ENCODE peak calls at places on chromosomes 1 and 21, in seven cellular contexts. One of them, this sample, is unnamed. For H3K4me1, the result is how much of the 10 kb centered on the place peaks cover.

GRCh38 chr1:170494369-170494768 is 37.6 kb upstream of the GORAB start:
- DNase-seq in heart left ventricle: peak
- DNase-seq in neural progenitor cell: no peak
- DNase-seq in colonic mucosa: peak
- DNase-seq in body of pancreas: peak
- DNase-seq in adrenal gland: peak
- DNase-seq in SJSA1: no peak
- DNase-seq in this sample: peak

GRCh38 chr21:22791986-22792560 is 1793.9 kb downstream of the NCAM2 start:
- DNase-seq in heart left ventricle: no peak
- DNase-seq in neural progenitor cell: peak
- DNase-seq in colonic mucosa: peak
- DNase-seq in body of pancreas: peak
- DNase-seq in adrenal gland: peak
- DNase-seq in SJSA1: no peak
- DNase-seq in this sample: peak

GRCh38 chr21:15134711-15135110 is 69.9 kb upstream of the NRIP1 start:
- DNase-seq in heart left ventricle: no peak
- DNase-seq in neural progenitor cell: no peak
- DNase-seq in colonic mucosa: peak
- DNase-seq in body of pancreas: peak
- DNase-seq in adrenal gland: no peak
- DNase-seq in SJSA1: no peak
- DNase-seq in this sample: no peak

GRCh38 chr1:115237507-115237906 is 100.5 kb downstream of the NGF start:
- DNase-seq in heart left ventricle: no peak
- DNase-seq in neural progenitor cell: no peak
- DNase-seq in colonic mucosa: no peak
- DNase-seq in body of pancreas: no peak
- DNase-seq in adrenal gland: no peak
- DNase-seq in SJSA1: no peak
- DNase-seq in this sample: no peak

GRCh38 chr1:5707566-5708178 is 284.6 kb downstream of the NPHP4 start:
- DNase-seq in heart left ventricle: no peak
- DNase-seq in neural progenitor cell: peak
- DNase-seq in colonic mucosa: no peak
- DNase-seq in body of pancreas: no peak
- DNase-seq in adrenal gland: no peak
- DNase-seq in SJSA1: no peak
- DNase-seq in this sample: no peak

GRCh38 chr21:46124926-46125845 is 27.3 kb downstream of the COL6A2 start:
- DNase-seq in heart left ventricle: peak
- DNase-seq in neural progenitor cell: no peak
- DNase-seq in colonic mucosa: no peak
- DNase-seq in body of pancreas: peak
- DNase-seq in adrenal gland: peak
- DNase-seq in SJSA1: peak
- DNase-seq in this sample: peak

GRCh38 chr1:24917327-24918074 is 12.6 kb downstream of the RUNX3 start:
- DNase-seq in heart left ventricle: no peak
- DNase-seq in neural progenitor cell: no peak
- DNase-seq in colonic mucosa: no peak
- DNase-seq in body of pancreas: no peak
- DNase-seq in adrenal gland: no peak
- DNase-seq in SJSA1: no peak
- DNase-seq in this sample: no peak

GRCh38 chr1:2046225-2046917 is 3.8 kb upstream of the PRKCZ start:
- DNase-seq in heart left ventricle: peak
- DNase-seq in neural progenitor cell: peak
- DNase-seq in colonic mucosa: peak
- DNase-seq in body of pancreas: peak
- DNase-seq in adrenal gland: peak
- DNase-seq in SJSA1: no peak
- DNase-seq in this sample: peak

GRCh38 chr1:162740755-162741154 is 49.7 kb upstream of the HSD17B7 start:
- DNase-seq in heart left ventricle: no peak
- DNase-seq in neural progenitor cell: no peak
- DNase-seq in colonic mucosa: peak
- DNase-seq in body of pancreas: no peak
- DNase-seq in adrenal gland: peak
- DNase-seq in SJSA1: no peak
- DNase-seq in this sample: no peak

GRCh38 chr1:50108497-50109073 is at the start of gene ELAVL4:
- DNase-seq in heart left ventricle: no peak
- DNase-seq in neural progenitor cell: no peak
- DNase-seq in colonic mucosa: no peak
- DNase-seq in body of pancreas: peak
- DNase-seq in adrenal gland: no peak
- DNase-seq in SJSA1: no peak
- DNase-seq in this sample: no peak

GRCh38 chr1:55448261-55448660 is 233.1 kb upstream of the USP24 start:
- DNase-seq in heart left ventricle: no peak
- DNase-seq in neural progenitor cell: no peak
- DNase-seq in colonic mucosa: no peak
- DNase-seq in body of pancreas: no peak
- DNase-seq in adrenal gland: no peak
- DNase-seq in SJSA1: no peak
- DNase-seq in this sample: no peak

GRCh38 chr1:151326619-151327222 is 495 bp downstream of the PI4KB start:
- DNase-seq in heart left ventricle: peak
- DNase-seq in neural progenitor cell: no peak
- DNase-seq in colonic mucosa: peak
- DNase-seq in body of pancreas: peak
- DNase-seq in adrenal gland: peak
- DNase-seq in SJSA1: peak
- DNase-seq in this sample: peak

GRCh38 chr1:93816970-93817738 is 61.9 kb downstream of the DNTTIP2 start:
- DNase-seq in heart left ventricle: no peak
- DNase-seq in neural progenitor cell: no peak
- DNase-seq in colonic mucosa: no peak
- DNase-seq in body of pancreas: no peak
- DNase-seq in adrenal gland: no peak
- DNase-seq in SJSA1: no peak
- DNase-seq in this sample: no peak

GRCh38 chr1:24769656-24770651 is 24.7 kb downstream of the CLIC4 start:
- DNase-seq in heart left ventricle: no peak
- DNase-seq in neural progenitor cell: no peak
- DNase-seq in colonic mucosa: no peak
- DNase-seq in body of pancreas: no peak
- DNase-seq in adrenal gland: no peak
- DNase-seq in SJSA1: no peak
- DNase-seq in this sample: no peak

GRCh38 chr1:110049801-110050601 is 15.6 kb downstream of the STRIP1 start:
- DNase-seq in heart left ventricle: no peak
- DNase-seq in neural progenitor cell: no peak
- DNase-seq in colonic mucosa: no peak
- DNase-seq in body of pancreas: no peak
- DNase-seq in adrenal gland: no peak
- DNase-seq in SJSA1: no peak
- DNase-seq in this sample: no peak

GRCh38 chr1:11114966-11115365 is 15.3 kb upstream of the EXOSC10 start:
- DNase-seq in heart left ventricle: no peak
- DNase-seq in neural progenitor cell: no peak
- DNase-seq in colonic mucosa: no peak
- DNase-seq in body of pancreas: no peak
- DNase-seq in adrenal gland: no peak
- DNase-seq in SJSA1: no peak
- DNase-seq in this sample: no peak

GRCh38 chr1:156964431-156964830 is 44.0 kb downstream of the LRRC71 start:
- DNase-seq in heart left ventricle: no peak
- DNase-seq in neural progenitor cell: no peak
- DNase-seq in colonic mucosa: no peak
- DNase-seq in body of pancreas: no peak
- DNase-seq in adrenal gland: no peak
- DNase-seq in SJSA1: no peak
- DNase-seq in this sample: no peak

GRCh38 chr21:31128234-31128633 is 90.0 kb upstream of the KRTAP19-8 start:
- DNase-seq in heart left ventricle: no peak
- DNase-seq in neural progenitor cell: no peak
- DNase-seq in colonic mucosa: no peak
- DNase-seq in body of pancreas: no peak
- DNase-seq in adrenal gland: no peak
- DNase-seq in SJSA1: no peak
- DNase-seq in this sample: no peak

GRCh38 chr1:62142550-62142949 is 52.1 kb upstream of the L1TD1 start:
- DNase-seq in heart left ventricle: peak
- DNase-seq in neural progenitor cell: peak
- DNase-seq in colonic mucosa: no peak
- DNase-seq in body of pancreas: no peak
- DNase-seq in adrenal gland: no peak
- DNase-seq in SJSA1: peak
- DNase-seq in this sample: no peak

GRCh38 chr1:199029401-199029800 is 390.6 kb downstream of the PTPRC start:
- DNase-seq in heart left ventricle: no peak
- DNase-seq in neural progenitor cell: no peak
- DNase-seq in colonic mucosa: no peak
- DNase-seq in body of pancreas: no peak
- DNase-seq in adrenal gland: no peak
- DNase-seq in SJSA1: no peak
- DNase-seq in this sample: no peak

GRCh38 chr1:182668633-182669032 is 15.8 kb downstream of the RGS8 start:
- DNase-seq in heart left ventricle: no peak
- DNase-seq in neural progenitor cell: no peak
- DNase-seq in colonic mucosa: no peak
- DNase-seq in body of pancreas: no peak
- DNase-seq in adrenal gland: no peak
- DNase-seq in SJSA1: no peak
- DNase-seq in this sample: no peak

GRCh38 chr1:201883786-201884185 is 4.9 kb upstream of the SHISA4 start:
- DNase-seq in heart left ventricle: peak
- DNase-seq in neural progenitor cell: no peak
- DNase-seq in colonic mucosa: no peak
- DNase-seq in body of pancreas: peak
- DNase-seq in adrenal gland: peak
- DNase-seq in SJSA1: no peak
- DNase-seq in this sample: peak

GRCh38 chr1:4615501-4615900 is 38.9 kb upstream of the AJAP1 start:
- DNase-seq in heart left ventricle: no peak
- DNase-seq in neural progenitor cell: no peak
- DNase-seq in colonic mucosa: no peak
- DNase-seq in body of pancreas: no peak
- DNase-seq in adrenal gland: no peak
- DNase-seq in SJSA1: no peak
- DNase-seq in this sample: no peak

GRCh38 chr1:100721502-100722205 is 2.1 kb downstream of the VCAM1 start:
- DNase-seq in heart left ventricle: peak
- DNase-seq in neural progenitor cell: no peak
- DNase-seq in colonic mucosa: peak
- DNase-seq in body of pancreas: no peak
- DNase-seq in adrenal gland: peak
- DNase-seq in SJSA1: peak
- DNase-seq in this sample: peak

GRCh38 chr1:100719490-100719889 is at the start of gene VCAM1:
- DNase-seq in heart left ventricle: no peak
- DNase-seq in neural progenitor cell: peak
- DNase-seq in colonic mucosa: no peak
- DNase-seq in body of pancreas: no peak
- DNase-seq in adrenal gland: peak
- DNase-seq in SJSA1: no peak
- DNase-seq in this sample: peak

GRCh38 chr1:100720751-100721150 is 1.2 kb downstream of the VCAM1 start:
- DNase-seq in heart left ventricle: no peak
- DNase-seq in neural progenitor cell: no peak
- DNase-seq in colonic mucosa: no peak
- DNase-seq in body of pancreas: no peak
- DNase-seq in adrenal gland: no peak
- DNase-seq in SJSA1: no peak
- DNase-seq in this sample: no peak

GRCh38 chr1:100722211-100722610 is 2.7 kb downstream of the VCAM1 start:
- DNase-seq in heart left ventricle: no peak
- DNase-seq in neural progenitor cell: no peak
- DNase-seq in colonic mucosa: no peak
- DNase-seq in body of pancreas: no peak
- DNase-seq in adrenal gland: no peak
- DNase-seq in SJSA1: no peak
- DNase-seq in this sample: no peak

GRCh38 chr1:100724281-100724680 is 4.7 kb downstream of the VCAM1 start:
- DNase-seq in heart left ventricle: no peak
- DNase-seq in neural progenitor cell: no peak
- DNase-seq in colonic mucosa: no peak
- DNase-seq in body of pancreas: no peak
- DNase-seq in adrenal gland: no peak
- DNase-seq in SJSA1: no peak
- DNase-seq in this sample: no peak
- H3K4me3 ChIP-seq in heart left ventricle: no peak
- H3K4me3 ChIP-seq in neural progenitor cell: no peak
- H3K4me3 ChIP-seq in colonic mucosa: no peak
- H3K4me3 ChIP-seq in body of pancreas: no peak
- H3K4me3 ChIP-seq in adrenal gland: no peak
- H3K4me3 ChIP-seq in SJSA1: no peak
- H3K4me3 ChIP-seq in this sample: no peak

GRCh38 chr21:37407719-37408455 is 41.3 kb downstream of the DYRK1A start:
- DNase-seq in heart left ventricle: no peak
- DNase-seq in neural progenitor cell: no peak
- DNase-seq in colonic mucosa: no peak
- DNase-seq in body of pancreas: no peak
- DNase-seq in adrenal gland: no peak
- DNase-seq in SJSA1: no peak
- DNase-seq in this sample: no peak
- H3K4me1 ChIP-seq in heart left ventricle: half or more
- H3K4me1 ChIP-seq in neural progenitor cell: under half
- H3K4me1 ChIP-seq in colonic mucosa: under half
- H3K4me1 ChIP-seq in body of pancreas: half or more
- H3K4me1 ChIP-seq in adrenal gland: half or more
- H3K4me1 ChIP-seq in SJSA1: under half
- H3K4me1 ChIP-seq in this sample: under half

DNA sequence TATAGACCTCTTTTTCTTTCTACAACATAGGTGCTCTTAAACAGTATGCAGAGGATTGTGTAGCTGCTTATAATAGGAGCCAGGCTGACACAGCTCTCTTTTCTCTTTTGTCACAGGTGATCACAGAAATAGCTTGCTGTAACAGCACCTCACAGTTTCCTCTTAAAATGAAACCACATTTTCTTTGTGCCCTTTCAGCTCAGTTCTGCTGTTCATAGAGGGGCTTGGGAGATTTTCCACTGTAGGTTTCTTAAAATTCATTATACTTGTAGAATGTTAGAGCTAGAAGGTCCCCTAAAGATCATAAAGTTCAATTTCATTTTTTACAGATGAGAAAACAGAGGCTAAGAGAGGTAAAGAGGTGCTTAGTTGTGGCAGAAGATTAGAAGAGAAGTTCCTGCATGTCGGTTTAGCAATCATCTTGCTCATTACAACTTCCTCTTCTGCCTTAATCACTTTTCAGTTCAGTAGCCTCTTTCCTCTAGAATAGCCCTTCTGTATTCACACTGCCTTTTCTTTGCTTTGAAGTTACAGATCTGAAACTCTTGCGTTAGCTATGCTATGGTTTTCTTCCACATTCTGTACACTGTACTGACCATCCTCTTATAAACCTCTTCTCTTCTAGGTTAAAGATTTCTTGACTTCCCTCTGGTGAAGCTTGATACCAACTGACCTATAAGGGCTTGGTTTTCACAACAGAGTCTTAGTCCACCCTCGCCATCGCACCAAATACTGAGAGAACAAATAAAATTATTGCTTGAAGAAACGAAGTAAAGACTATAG is 35.1 kb downstream of the C21orf91 start:
- DNase-seq in heart left ventricle: no peak
- DNase-seq in neural progenitor cell: no peak
- DNase-seq in colonic mucosa: no peak
- DNase-seq in body of pancreas: no peak
- DNase-seq in adrenal gland: no peak
- DNase-seq in SJSA1: no peak
- DNase-seq in this sample: no peak
- H3K4me3 ChIP-seq in heart left ventricle: no peak
- H3K4me3 ChIP-seq in neural progenitor cell: no peak
- H3K4me3 ChIP-seq in colonic mucosa: no peak
- H3K4me3 ChIP-seq in body of pancreas: no peak
- H3K4me3 ChIP-seq in adrenal gland: no peak
- H3K4me3 ChIP-seq in SJSA1: no peak
- H3K4me3 ChIP-seq in this sample: no peak

GRCh38 chr1:32984829-32985310 is 20.3 kb upstream of the RNF19B start:
- DNase-seq in heart left ventricle: no peak
- DNase-seq in neural progenitor cell: no peak
- DNase-seq in colonic mucosa: no peak
- DNase-seq in body of pancreas: no peak
- DNase-seq in adrenal gland: no peak
- DNase-seq in SJSA1: no peak
- DNase-seq in this sample: no peak
- H3K4me1 ChIP-seq in heart left ventricle: under half
- H3K4me1 ChIP-seq in neural progenitor cell: under half
- H3K4me1 ChIP-seq in colonic mucosa: under half
- H3K4me1 ChIP-seq in body of pancreas: under half
- H3K4me1 ChIP-seq in adrenal gland: under half
- H3K4me1 ChIP-seq in SJSA1: under half
- H3K4me1 ChIP-seq in this sample: under half

This sample was measured in testis.